ENCODE peak calls at places on chromosomes 11 and 22, in eight cellular contexts. X is A549, M is upper lobe of right lung, K is AG04450, S is heart left ventricle, P is cardiac muscle cell, O is fibroblast of lung, I is sigmoid colon. G is an unnamed sample.
A peak's percentile ranks its signal among the peaks of the same experiment; 100 is the strongest.

GRCh38 chr11:123251656-123252344 is 56.8 kb upstream of the CLMP start:
- DNase-seq in X (no peak), M (no peak), K (no peak), S (peak; percentile 59), P (peak; percentile 88), O (peak; percentile 90), I (peak; percentile 89), G (peak; percentile 60)

GRCh38 chr22:42780070-42780540 is 59.4 kb upstream of the A4GALT start:
- DNase-seq in X (peak; percentile 93), M (no peak), K (peak; percentile 90), S (no peak), P (peak; percentile 97), O (peak; percentile 98), I (no peak), G (peak; percentile 98)

GRCh38 chr11:44316388-44317240 is 6.7 kb upstream of the ALX4 start:
- DNase-seq in X (peak; percentile 39), M (peak; percentile 67), K (no peak), S (no peak), P (no peak), O (no peak), I (no peak), G (no peak)

GRCh38 chr11:2385156-2386151 is 8.3 kb downstream of the CD81 start:
- DNase-seq in X (no peak), M (no peak), K (no peak), S (no peak), P (no peak), O (no peak), I (no peak), G (no peak)

GRCh38 chr11:94031625-94032024 is 10.5 kb downstream of the HEPHL1 start:
- DNase-seq in X (no peak), M (no peak), K (no peak), S (no peak), P (no peak), O (no peak), I (no peak), G (no peak)

GRCh38 chr11:16987205-16987568 is 27.0 kb downstream of the PLEKHA7 start:
- DNase-seq in X (no peak), M (no peak), K (no peak), S (peak; percentile 48), P (no peak), O (no peak), I (no peak), G (no peak)

GRCh38 chr22:49934891-49935557 is 16.6 kb downstream of the CRELD2 start:
- DNase-seq in X (peak; percentile 55), M (peak; percentile 95), K (no peak), S (peak; percentile 93), P (peak; percentile 79), O (peak; percentile 59), I (peak; percentile 93), G (peak; percentile 47)

GRCh38 chr11:117796456-117797428 is at the start of gene DSCAML1:
- DNase-seq in X (no peak), M (no peak), K (no peak), S (peak; percentile 48), P (no peak), O (no peak), I (no peak), G (no peak)

GRCh38 chr11:67415501-67416304 is at the start of gene CARNS1:
- DNase-seq in X (no peak), M (no peak), K (no peak), S (no peak), P (no peak), O (no peak), I (no peak), G (no peak)

DNA sequence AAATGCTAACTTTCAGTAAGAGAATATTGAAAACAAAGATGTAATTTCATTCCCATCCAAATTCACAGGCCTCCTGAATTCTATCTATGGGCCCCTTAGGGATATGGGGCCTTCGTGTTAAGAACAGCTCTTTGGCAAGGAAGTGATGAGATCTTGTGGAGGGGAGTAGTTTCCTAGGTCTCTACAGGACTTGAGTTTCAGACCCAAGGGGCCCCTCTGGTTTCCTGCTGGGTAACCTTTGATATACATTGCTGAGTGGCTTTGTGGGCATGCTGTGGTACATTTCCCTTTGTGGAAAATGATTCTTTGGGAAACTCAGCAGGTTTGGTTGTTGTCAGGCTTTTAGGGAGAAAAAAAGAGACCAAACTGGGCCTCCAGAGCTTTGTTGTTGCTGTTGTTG is 6.2 kb downstream of the STIM1 start:
- DNase-seq in X (no peak), M (no peak), K (no peak), S (no peak), P (peak; percentile 52), O (no peak), I (no peak), G (peak; percentile 65)
- H3K4me3 ChIP-seq in X (no peak overlapping the region), M (no peak overlapping the region), K (no peak overlapping the region), S (no peak overlapping the region), P (no peak overlapping the region), O (no peak overlapping the region), I (no peak overlapping the region), G (no peak overlapping the region)

GRCh38 chr11:78742430-78742829 is 167.8 kb upstream of the NARS2 start:
- DNase-seq in X (no peak), M (peak; percentile 77), K (no peak), S (peak; percentile 87), P (no peak), O (peak; percentile 30), I (no peak), G (no peak)
- TF ChIP-seq CTCF in X (no peak), M (no peak), K (no peak), S (no peak), P (no peak), O (no peak), I (no peak), G (no peak)

GRCh38 chr22:47678667-47679287 is 916.3 kb downstream of the TBC1D22A start:
- DNase-seq in X (no peak), M (no peak), K (no peak), S (no peak), P (no peak), O (no peak), I (no peak), G (no peak)
- H3K4me3 ChIP-seq in X (no peak overlapping the region), M (no peak overlapping the region), K (no peak overlapping the region), S (no peak overlapping the region), P (no peak overlapping the region), O (no peak overlapping the region), I (no peak overlapping the region), G (no peak overlapping the region)

DNA sequence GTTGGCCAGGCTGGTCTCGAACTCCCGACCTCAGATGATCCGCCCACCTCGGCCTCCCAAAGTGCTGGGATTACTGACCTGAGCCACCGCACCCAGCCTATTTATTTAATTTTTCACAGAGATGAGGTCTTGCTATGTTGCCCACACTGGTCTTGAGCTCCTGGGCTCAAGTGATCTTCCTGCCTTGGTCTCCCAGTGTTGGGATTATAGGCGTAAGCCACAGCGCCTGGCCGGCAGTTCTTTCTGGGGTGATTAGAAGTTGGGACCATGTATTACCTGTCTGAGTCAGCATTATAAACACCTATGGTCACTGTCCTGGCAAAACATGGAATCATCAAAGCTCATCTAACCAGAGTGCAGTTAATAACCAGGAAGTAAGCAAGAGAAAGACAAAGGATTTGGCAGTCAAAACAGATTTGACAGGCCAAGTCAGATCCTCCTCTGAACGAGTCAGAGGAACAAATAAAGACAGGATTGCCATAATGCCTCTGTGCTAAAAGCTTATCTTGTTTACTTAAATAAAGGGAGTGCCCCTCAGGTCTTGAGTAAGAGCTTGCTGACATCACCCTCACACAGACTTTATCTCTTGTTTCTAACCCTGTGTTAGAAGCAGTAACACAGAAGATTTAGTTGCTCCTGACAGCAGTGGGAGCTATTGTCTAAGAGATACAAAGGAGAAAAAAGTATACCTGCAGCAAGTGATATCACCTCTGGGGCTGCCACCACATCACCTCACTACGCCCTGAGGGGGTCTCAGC is 3.7 kb downstream of the SERPIND1 start:
- DNase-seq in X (peak; percentile 85), M (no peak), K (peak; percentile 81), S (no peak), P (peak; percentile 95), O (peak; percentile 92), I (no peak), G (peak; percentile 75)
- TF ChIP-seq CTCF in X (peak; percentile 39), M (no peak), K (peak; percentile 20), S (no peak), P (peak; percentile 28), O (no peak), I (no peak), G (no peak)

DNA sequence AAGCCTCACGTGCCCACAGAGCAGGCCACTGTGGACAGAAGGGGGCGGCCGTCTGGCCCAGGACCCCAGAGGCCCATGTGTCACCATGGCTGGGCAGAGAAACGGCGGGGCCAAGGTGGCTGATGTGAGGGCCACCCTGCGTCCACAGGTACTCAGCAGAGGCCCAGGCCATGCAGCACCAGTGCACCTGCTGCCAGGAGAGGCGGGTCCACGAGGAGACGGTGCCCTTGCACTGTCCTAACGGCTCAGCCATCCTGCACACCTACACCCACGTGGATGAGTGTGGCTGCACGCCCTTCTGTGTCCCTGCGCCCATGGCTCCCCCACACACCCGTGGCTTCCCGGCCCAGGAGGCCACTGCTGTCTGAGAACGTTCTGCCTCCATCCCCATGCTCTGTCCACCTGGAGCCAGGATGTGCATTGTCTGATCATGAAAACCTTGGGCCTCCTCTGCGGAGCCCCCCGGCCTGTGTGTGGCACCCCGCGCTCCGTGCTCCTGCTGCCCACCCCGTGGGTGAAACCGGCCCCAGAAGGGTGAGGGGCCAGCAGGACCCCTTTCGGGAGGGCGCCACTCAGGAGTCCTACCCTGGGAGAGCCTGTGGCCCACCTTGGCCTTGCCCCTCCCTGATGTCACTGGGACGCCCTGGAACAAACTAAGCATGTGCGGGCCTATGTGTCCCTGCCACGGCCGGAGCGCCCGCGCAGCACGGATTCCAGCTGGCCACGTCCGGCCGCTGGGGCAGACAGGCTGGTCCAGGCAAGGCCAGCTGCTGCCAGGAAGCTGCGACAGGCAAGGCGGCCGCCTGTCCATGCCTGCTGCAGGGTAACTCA is 38.6 kb downstream of the MUC5B start:
- DNase-seq in X (no peak), M (no peak), K (no peak), S (no peak), P (no peak), O (no peak), I (no peak), G (no peak)
- H3K4me3 ChIP-seq in X (no peak overlapping the region), M (peak overlapping the region; percentile 58), K (no peak overlapping the region), S (no peak overlapping the region), P (no peak overlapping the region), O (no peak overlapping the region), I (no peak overlapping the region), G (no peak overlapping the region)